ENCODE peak calls at places on chromosomes 1 and 21, in ten cellular contexts. G is AG08395; K is GM20000; R is stimulated activated effector memory CD8-positive, alpha-beta T cell treated with anti-CD3 and anti-CD28 coated beads, Interleukin-12 subunit alpha, Interleukin-12 subunit beta, amount 100 ng/mL, for 72 hours; F is NCI-H460; X is dermis microvascular lymphatic vessel endothelial cell; W is GM19239; E is GDM1; L is GM12891; H is AML-193. N is an unnamed sample.

GRCh38 chr1:103265551-103265950 is 157.2 kb upstream of the COL11A1 start:
- DNase-seq in G (no peak), K (no peak), R (no peak), F (no peak), X (no peak), W (no peak), E (no peak), L (no peak), H (no peak), N (no peak)

GRCh38 chr1:182083851-182084486 is 22.5 kb upstream of the ZNF648 start:
- DNase-seq in G (no peak), K (no peak), R (no peak), F (no peak), X (no peak), W (no peak), E (no peak), L (no peak), H (peak; percentile 48), N (no peak)

GRCh38 chr1:52059326-52059725 is 3.2 kb downstream of the BTF3L4 start:
- DNase-seq in G (peak; percentile 63), K (no peak), R (no peak), F (no peak), X (no peak), W (no peak), E (no peak), L (no peak), H (no peak), N (no peak)

GRCh38 chr1:220368352-220369265 is 96.4 kb upstream of the RAB3GAP2 start:
- DNase-seq in G (peak; percentile 11), K (no peak), R (no peak), F (no peak), X (no peak), W (no peak), E (no peak), L (no peak), H (no peak), N (no peak)

GRCh38 chr1:44947060-44947773 is 39.2 kb downstream of the EIF2B3 start:
- DNase-seq in G (peak; percentile 53), K (no peak), R (no peak), F (no peak), X (peak; percentile 90), W (no peak), E (no peak), L (no peak), H (no peak), N (no peak)

GRCh38 chr1:22662318-22662717 is 9.3 kb downstream of the C1QB start:
- DNase-seq in G (no peak), K (no peak), R (no peak), F (no peak), X (no peak), W (peak; percentile 14), E (no peak), L (no peak), H (no peak), N (no peak)

GRCh38 chr1:231926340-231926739 is 299.8 kb downstream of the DISC1 start:
- DNase-seq in G (no peak), K (no peak), R (no peak), F (no peak), X (no peak), W (no peak), E (no peak), L (no peak), H (no peak), N (no peak)

GRCh38 chr21:38825901-38826300 is 20.2 kb downstream of the ETS2 start:
- DNase-seq in G (no peak), K (no peak), R (no peak), F (no peak), X (no peak), W (no peak), E (no peak), L (no peak), H (peak; percentile 30), N (no peak)

GRCh38 chr1:170133663-170134062 is 12.1 kb upstream of the NTMT2 start:
- DNase-seq in G (no peak), K (no peak), R (no peak), F (no peak), X (no peak), W (no peak), E (no peak), L (no peak), H (no peak), N (no peak)

GRCh38 chr1:6267686-6268281 is 6.9 kb upstream of the GPR153 start:
- DNase-seq in G (peak; percentile 36), K (no peak), R (no peak), F (no peak), X (no peak), W (no peak), E (no peak), L (no peak), H (no peak), N (no peak)

GRCh38 chr1:220706921-220707559 is 16.9 kb downstream of the C1orf115 start:
- DNase-seq in G (no peak), K (no peak), R (no peak), F (no peak), X (no peak), W (no peak), E (no peak), L (no peak), H (no peak), N (no peak)

GRCh38 chr1:84936116-84936810 is 43.3 kb upstream of the LPAR3 start:
- DNase-seq in G (peak; percentile 75), K (peak; percentile 38), R (no peak), F (peak; percentile 51), X (peak; percentile 40), W (no peak), E (peak; percentile 34), L (peak; percentile 11), H (peak; percentile 58), N (peak; percentile 26)

GRCh38 chr21:10272216-10272615 is 249.2 kb upstream of the TPTE start:
- DNase-seq in G (no peak), K (no peak), R (no peak), F (peak; percentile 19), X (no peak), W (no peak), E (no peak), L (no peak), H (no peak), N (no peak)

GRCh38 chr1:202618387-202619022 is 91.7 kb downstream of the SYT2 start:
- DNase-seq in G (peak; percentile 44), K (peak; percentile 63), R (no peak), F (no peak), X (no peak), W (no peak), E (no peak), L (no peak), H (no peak), N (peak; percentile 37)

GRCh38 chr1:172431721-172432192 is 11.3 kb downstream of the C1orf105 start:
- DNase-seq in G (no peak), K (no peak), R (no peak), F (no peak), X (no peak), W (no peak), E (no peak), L (no peak), H (no peak), N (no peak)

GRCh38 chr21:29343517-29343916 is 44.8 kb downstream of the BACH1 start:
- DNase-seq in G (peak; percentile 69), K (no peak), R (no peak), F (no peak), X (peak; percentile 55), W (no peak), E (no peak), L (no peak), H (no peak), N (no peak)

GRCh38 chr1:94068831-94069648 is 51.9 kb downstream of the ABCA4 start:
- DNase-seq in G (no peak), K (no peak), R (no peak), F (no peak), X (peak; percentile 61), W (no peak), E (no peak), L (no peak), H (no peak), N (no peak)

GRCh38 chr1:56986397-56986796 is 20.6 kb upstream of the C8B start:
- DNase-seq in G (no peak), K (no peak), R (no peak), F (no peak), X (no peak), W (no peak), E (no peak), L (no peak), H (no peak), N (no peak)

GRCh38 chr1:212457740-212458338 is 25.1 kb downstream of the NENF start:
- DNase-seq in G (peak; percentile 29), K (peak; percentile 66), R (peak; percentile 68), F (peak; percentile 25), X (peak; percentile 15), W (peak; percentile 50), E (peak; percentile 53), L (no peak), H (peak; percentile 41), N (peak; percentile 26)

GRCh38 chr1:156945881-156946661 is 25.6 kb downstream of the LRRC71 start:
- DNase-seq in G (no peak), K (no peak), R (no peak), F (no peak), X (no peak), W (no peak), E (no peak), L (no peak), H (no peak), N (no peak)

GRCh38 chr1:174605198-174605597 is 157.4 kb downstream of the GPR52 start:
- DNase-seq in G (no peak), K (no peak), R (no peak), F (no peak), X (no peak), W (no peak), E (no peak), L (no peak), H (no peak), N (no peak)

GRCh38 chr1:29585656-29586055 is 349.3 kb downstream of the PTPRU start:
- DNase-seq in G (no peak), K (no peak), R (no peak), F (no peak), X (no peak), W (no peak), E (no peak), L (no peak), H (no peak), N (no peak)

GRCh38 chr1:208187499-208188041 is 56.6 kb downstream of the PLXNA2 start:
- DNase-seq in G (no peak), K (peak; percentile 47), R (no peak), F (no peak), X (no peak), W (peak; percentile 35), E (no peak), L (peak; percentile 53), H (no peak), N (no peak)

GRCh38 chr1:94873520-94874351 is 53.2 kb downstream of the CNN3 start:
- DNase-seq in G (peak; percentile 52), K (no peak), R (no peak), F (no peak), X (no peak), W (no peak), E (no peak), L (no peak), H (no peak), N (no peak)

GRCh38 chr1:161089251-161089924 is at the start of gene NECTIN4:
- DNase-seq in G (no peak), K (no peak), R (no peak), F (no peak), X (no peak), W (no peak), E (no peak), L (no peak), H (no peak), N (no peak)

GRCh38 chr1:56491441-56491840 is 87.9 kb downstream of the PLPP3 start:
- DNase-seq in G (peak; percentile 35), K (no peak), R (no peak), F (no peak), X (peak; percentile 55), W (no peak), E (no peak), L (no peak), H (no peak), N (no peak)

GRCh38 chr21:33230518-33231324 is 983 bp downstream of the IFNAR2 start:
- DNase-seq in G (peak; percentile 58), K (peak; percentile 72), R (no peak), F (no peak), X (no peak), W (peak; percentile 50), E (no peak), L (peak; percentile 37), H (no peak), N (no peak)

GRCh38 chr1:46809071-46809470 is 10.2 kb downstream of the CYP4B1 start:
- DNase-seq in G (no peak), K (no peak), R (no peak), F (no peak), X (no peak), W (no peak), E (no peak), L (no peak), H (no peak), N (no peak)